ENCODE peak calls at places on chromosomes 5 and 9, in eight cellular contexts. T, J, X, L, I, H, B and A are unnamed samples.
A peak's percentile ranks its signal among the peaks of the same experiment; 100 is the strongest.

GRCh38 chr5:96942911-96943310 is 7.0 kb downstream of the LNPEP start:
- DNase-seq in T (no peak), J (no peak), X (no peak), L (no peak), I (no peak), H (peak; percentile 77), B (no peak), A (peak; percentile 47)

GRCh38 chr5:16685069-16685468 is 68.3 kb upstream of the RETREG1 start:
- DNase-seq in T (no peak), J (no peak), X (no peak), L (no peak), I (no peak), H (no peak), B (no peak), A (no peak)

GRCh38 chr5:111158105-111158744 is 66.0 kb upstream of the CAMK4 start:
- DNase-seq in T (peak; percentile 47), J (peak; percentile 39), X (peak; percentile 69), L (peak; percentile 32), I (peak; percentile 61), H (peak; percentile 73), B (peak; percentile 70), A (peak; percentile 66)

GRCh38 chr9:109378316-109378715 is 57.5 kb upstream of the EPB41L4B start:
- DNase-seq in T (no peak), J (no peak), X (no peak), L (no peak), I (no peak), H (no peak), B (no peak), A (no peak)

GRCh38 chr5:172944741-172945140 is 14.5 kb upstream of the RPL26L1 start:
- DNase-seq in T (no peak), J (no peak), X (no peak), L (no peak), I (no peak), H (peak; percentile 72), B (no peak), A (no peak)

GRCh38 chr9:15724006-15724405 is 171.2 kb downstream of the CCDC171 start:
- DNase-seq in T (no peak), J (no peak), X (no peak), L (no peak), I (no peak), H (peak; percentile 35), B (no peak), A (peak; percentile 20)

GRCh38 chr5:180641566-180641900 is 7.9 kb downstream of the FLT4 start:
- DNase-seq in T (no peak), J (no peak), X (no peak), L (no peak), I (no peak), H (no peak), B (no peak), A (no peak)

GRCh38 chr5:29720954-29721353 is 1472.5 kb upstream of the CDH6 start:
- DNase-seq in T (no peak), J (no peak), X (no peak), L (no peak), I (no peak), H (no peak), B (no peak), A (no peak)

GRCh38 chr5:147906326-147907095 is at the start of gene C5orf46:
- DNase-seq in T (no peak), J (no peak), X (no peak), L (no peak), I (peak; percentile 66), H (peak; percentile 58), B (no peak), A (no peak)

GRCh38 chr9:2229109-2229733 is 214.1 kb downstream of the SMARCA2 start:
- DNase-seq in T (no peak), J (no peak), X (no peak), L (no peak), I (no peak), H (no peak), B (no peak), A (no peak)

GRCh38 chr5:158506648-158507047 is 593.1 kb downstream of the EBF1 start:
- DNase-seq in T (no peak), J (no peak), X (no peak), L (no peak), I (no peak), H (no peak), B (no peak), A (no peak)

GRCh38 chr9:125763373-125763772 is 16.2 kb downstream of the PBX3 start:
- DNase-seq in T (no peak), J (no peak), X (peak; percentile 95), L (peak; percentile 77), I (peak; percentile 41), H (no peak), B (peak; percentile 46), A (no peak)

GRCh38 chr9:121349009-121349408 is 21.0 kb downstream of the STOM start:
- DNase-seq in T (no peak), J (no peak), X (no peak), L (no peak), I (no peak), H (peak; percentile 69), B (no peak), A (no peak)

GRCh38 chr9:78239506-78239905 is 3.6 kb downstream of the CEP78 start:
- DNase-seq in T (no peak), J (no peak), X (no peak), L (no peak), I (no peak), H (no peak), B (peak; percentile 34), A (no peak)

GRCh38 chr9:113516840-113517577 is 53.5 kb downstream of the RGS3 start:
- DNase-seq in T (peak; percentile 71), J (no peak), X (no peak), L (no peak), I (peak; percentile 73), H (no peak), B (peak; percentile 81), A (no peak)

GRCh38 chr5:147805030-147805454 is 22.5 kb upstream of the JAKMIP2 start:
- DNase-seq in T (peak; percentile 30), J (no peak), X (peak; percentile 39), L (no peak), I (no peak), H (no peak), B (no peak), A (no peak)

GRCh38 chr5:60066502-60066901 is 173.0 kb upstream of the PDE4D start:
- DNase-seq in T (no peak), J (no peak), X (no peak), L (no peak), I (peak; percentile 64), H (peak; percentile 4), B (no peak), A (no peak)

GRCh38 chr5:141488591-141489478 is at the start of gene PCDHGC5:
- DNase-seq in T (no peak), J (no peak), X (no peak), L (no peak), I (peak; percentile 81), H (peak; percentile 88), B (no peak), A (peak; percentile 91)

GRCh38 chr5:172770374-172770674 is 671 bp downstream of the DUSP1 start:
- DNase-seq in T (no peak), J (no peak), X (peak; percentile 43), L (no peak), I (no peak), H (no peak), B (no peak), A (no peak)

GRCh38 chr5:59107692-59108091 is 524.8 kb downstream of the RAB3C start:
- DNase-seq in T (no peak), J (no peak), X (no peak), L (no peak), I (no peak), H (peak; percentile 17), B (no peak), A (no peak)

GRCh38 chr9:8338249-8338721 is 538.7 kb upstream of the DMAC1 start:
- DNase-seq in T (no peak), J (no peak), X (no peak), L (peak; percentile 33), I (no peak), H (no peak), B (no peak), A (no peak)

GRCh38 chr5:94376672-94377345 is 241.6 kb downstream of the KIAA0825 start:
- DNase-seq in T (no peak), J (no peak), X (no peak), L (no peak), I (peak; percentile 31), H (no peak), B (no peak), A (no peak)

GRCh38 chr9:20478780-20479179 is 143.5 kb downstream of the MLLT3 start:
- DNase-seq in T (no peak), J (no peak), X (no peak), L (no peak), I (no peak), H (no peak), B (no peak), A (no peak)

GRCh38 chr5:169072223-169072622 is 228.7 kb downstream of the SLIT3 start:
- DNase-seq in T (no peak), J (no peak), X (no peak), L (no peak), I (no peak), H (no peak), B (no peak), A (no peak)

GRCh38 chr5:54249210-54250028 is 61.0 kb downstream of the ARL15 start:
- DNase-seq in T (no peak), J (no peak), X (no peak), L (no peak), I (peak; percentile 50), H (peak; percentile 11), B (peak; percentile 26), A (peak; percentile 17)

GRCh38 chr5:132265336-132266030 is 8.0 kb downstream of the PDLIM4 start:
- DNase-seq in T (no peak), J (peak; percentile 78), X (no peak), L (no peak), I (peak; percentile 96), H (peak; percentile 97), B (no peak), A (peak; percentile 96)

GRCh38 chr5:2534970-2535369 is 216.5 kb downstream of the IRX2 start:
- DNase-seq in T (no peak), J (no peak), X (no peak), L (no peak), I (no peak), H (no peak), B (no peak), A (no peak)

GRCh38 chr9:88776717-88777497 is 214.4 kb upstream of the S1PR3 start:
- DNase-seq in T (no peak), J (no peak), X (no peak), L (no peak), I (peak; percentile 74), H (peak; percentile 88), B (no peak), A (peak; percentile 81)

GRCh38 chr5:109961755-109962154 is 272.0 kb downstream of the MAN2A1 start:
- DNase-seq in T (no peak), J (no peak), X (no peak), L (no peak), I (no peak), H (no peak), B (no peak), A (no peak)

GRCh38 chr5:137791387-137791786 is 37.2 kb upstream of the HNRNPA0 start:
- DNase-seq in T (no peak), J (no peak), X (no peak), L (no peak), I (peak; percentile 74), H (no peak), B (no peak), A (no peak)

GRCh38 chr5:96111080-96111756 is 149.6 kb upstream of the ELL2 start:
- DNase-seq in T (no peak), J (no peak), X (no peak), L (no peak), I (no peak), H (no peak), B (no peak), A (no peak)

GRCh38 chr5:53970510-53970909 is 339.9 kb downstream of the ARL15 start:
- DNase-seq in T (no peak), J (no peak), X (no peak), L (no peak), I (no peak), H (peak; percentile 23), B (no peak), A (no peak)

GRCh38 chr5:139383275-139383992 is at the start of gene SLC23A1:
- DNase-seq in T (no peak), J (no peak), X (no peak), L (peak; percentile 35), I (no peak), H (peak; percentile 47), B (no peak), A (no peak)

GRCh38 chr5:100479079-100479688 is 56.0 kb upstream of the FAM174A start:
- DNase-seq in T (no peak), J (no peak), X (peak; percentile 30), L (no peak), I (no peak), H (peak; percentile 28), B (no peak), A (no peak)